ENCODE peak calls at places on chromosomes 7 and 10, in six cellular contexts. W is GM12878, P is GM12891, Q is H1, R is HepG2, B is K562. N is an unnamed sample.

GRCh38 chr7:70700055-70700934 is 431.6 kb upstream of the GALNT17 start:
- DNase-seq in W (no peak), P (no peak), B (no peak), R (no peak), Q (peak; percentile 71), N (no peak)

GRCh38 chr7:47529826-47530555 is 51.9 kb downstream of the TNS3 start:
- DNase-seq in P (no peak), Q (no peak), W (no peak), B (no peak), R (no peak), N (no peak)

GRCh38 chr10:74107391-74107790 is 43.2 kb downstream of the AP3M1 start:
- DNase-seq in W (no peak), B (no peak), P (no peak), R (no peak), Q (no peak), N (no peak)

GRCh38 chr10:33273295-33274002 is 61.0 kb downstream of the NRP1 start:
- DNase-seq in W (no peak), R (peak; percentile 36), Q (no peak), P (no peak), B (no peak), N (no peak)

GRCh38 chr10:70617798-70618568 is 15.4 kb upstream of the PRF1 start:
- DNase-seq in W (no peak), Q (no peak), B (no peak), P (no peak), R (no peak), N (no peak)

GRCh38 chr10:130636303-130636702 is 500.1 kb downstream of the GLRX3 start:
- DNase-seq in B (no peak), W (no peak), Q (no peak), P (no peak), R (no peak), N (no peak)

GRCh38 chr10:129785536-129785981 is 178.5 kb downstream of the EBF3 start:
- DNase-seq in B (no peak), W (no peak), P (no peak), R (no peak), Q (no peak), N (no peak)

GRCh38 chr10:111109506-111110242 is 32.8 kb downstream of the ADRA2A start:
- DNase-seq in B (no peak), P (no peak), R (no peak), W (no peak), Q (no peak), N (no peak)

GRCh38 chr10:78408671-78409472 is 375.2 kb downstream of the RPS24 start:
- DNase-seq in B (no peak), P (no peak), W (no peak), Q (no peak), R (peak; percentile 7), N (no peak)

GRCh38 chr10:133071801-133072595 is 15.7 kb upstream of the ADGRA1 start:
- DNase-seq in W (no peak), B (no peak), Q (no peak), R (no peak), P (no peak), N (no peak)

GRCh38 chr7:112081778-112082177 is 124.4 kb downstream of the DOCK4 start:
- DNase-seq in W (no peak), Q (no peak), P (no peak), B (no peak), R (no peak), N (no peak)

GRCh38 chr7:24854866-24855265 is 97.6 kb upstream of the GSDME start:
- DNase-seq in R (no peak), B (no peak), W (no peak), Q (no peak), P (no peak), N (no peak)

GRCh38 chr10:30491204-30491603 is 57.2 kb downstream of the MAP3K8 start:
- DNase-seq in R (no peak), W (no peak), Q (no peak), P (no peak), B (no peak), N (no peak)

GRCh38 chr7:64509583-64509982 is 53.3 kb downstream of the ZNF680 start:
- DNase-seq in P (no peak), W (no peak), B (no peak), Q (no peak), R (no peak), N (no peak)

GRCh38 chr10:45375716-45376231 is 1.8 kb downstream of the ALOX5 start:
- DNase-seq in Q (no peak), P (no peak), W (no peak), R (no peak), B (no peak), N (no peak)

GRCh38 chr7:156609010-156609877 is 31.3 kb upstream of the RNF32 start:
- DNase-seq in R (peak; percentile 98), W (no peak), Q (no peak), B (peak; percentile 74), P (no peak), N (no peak)

GRCh38 chr10:117537436-117537903 is 5.1 kb upstream of the EMX2 start:
- DNase-seq in Q (no peak), P (peak; percentile 66), B (peak; percentile 73), R (no peak), W (no peak), N (peak; percentile 61)

GRCh38 chr10:77601488-77601887 is 36.1 kb downstream of the KCNMA1 start:
- DNase-seq in W (no peak), R (no peak), B (no peak), P (no peak), Q (no peak), N (no peak)

GRCh38 chr10:89613582-89613981 is 31.5 kb downstream of the PANK1 start:
- DNase-seq in W (no peak), B (no peak), P (no peak), Q (no peak), R (no peak), N (no peak)

GRCh38 chr7:94276797-94277196 is 117.9 kb upstream of the COL1A2 start:
- DNase-seq in Q (no peak), R (no peak), W (no peak), B (no peak), P (no peak), N (no peak)

GRCh38 chr7:70416611-70417010 is 715.3 kb upstream of the GALNT17 start:
- DNase-seq in R (no peak), P (no peak), Q (no peak), B (no peak), W (no peak), N (no peak)

GRCh38 chr10:119025336-119025735 is 4.2 kb upstream of the NANOS1 start:
- DNase-seq in W (no peak), R (peak; percentile 40), P (no peak), B (no peak), Q (no peak), N (no peak)

GRCh38 chr10:119023553-119023868 is 6.0 kb upstream of the NANOS1 start:
- DNase-seq in W (no peak), R (no peak), Q (no peak), B (no peak), P (no peak), N (no peak)

GRCh38 chr10:119024882-119025281 is 4.6 kb upstream of the NANOS1 start:
- DNase-seq in W (no peak), B (no peak), P (no peak), R (no peak), Q (no peak), N (no peak)

GRCh38 chr10:119022846-119023552 is 6.5 kb upstream of the NANOS1 start:
- DNase-seq in W (no peak), Q (no peak), R (no peak), P (no peak), B (no peak), N (no peak)

GRCh38 chr10:119020627-119020946 is 8.9 kb upstream of the NANOS1 start:
- DNase-seq in B (no peak), R (no peak), P (no peak), W (no peak), Q (no peak), N (no peak)
- TF ChIP-seq TAF1 in B (no peak), R (no peak), P (no peak), W (no peak), Q (no peak), N (no peak)

DNA sequence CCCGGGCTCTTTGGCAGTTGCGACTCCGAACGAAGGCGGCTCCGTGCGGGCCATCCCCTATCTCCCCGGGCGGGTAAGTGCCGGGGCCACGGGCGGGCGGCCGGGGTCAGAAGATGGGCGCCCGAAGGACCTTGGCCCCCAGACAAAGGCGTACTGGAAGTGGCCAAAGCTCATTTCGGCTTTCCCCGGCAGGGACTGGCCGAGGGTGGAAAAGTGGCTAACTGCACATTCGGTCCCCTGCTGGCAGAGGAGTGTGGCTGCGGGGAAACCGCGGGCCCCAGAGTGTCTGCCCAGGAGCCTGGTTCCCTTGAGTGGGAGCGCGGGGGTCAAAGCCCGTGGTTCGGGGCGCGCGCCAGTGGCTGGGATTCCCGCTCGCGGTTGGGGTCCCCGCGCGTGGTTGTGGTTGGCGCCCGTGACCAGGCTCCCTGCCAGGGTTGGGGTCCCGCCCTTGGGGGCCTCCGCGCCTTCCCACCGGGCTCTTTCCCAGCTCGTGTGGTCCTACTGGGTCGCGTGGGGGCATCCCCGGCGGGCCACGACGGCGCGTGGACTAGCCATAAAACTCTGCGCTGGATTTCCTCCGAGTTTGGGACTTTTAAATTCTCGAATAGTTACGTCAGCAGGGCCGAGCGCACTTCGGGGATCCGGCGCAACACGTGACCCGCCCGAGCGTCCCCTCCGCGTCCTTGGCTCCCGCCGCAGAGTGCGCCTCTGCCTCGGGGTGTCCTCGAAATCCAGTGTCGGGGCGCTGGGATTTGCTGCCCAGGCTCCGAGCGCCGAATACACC is 124.4 kb downstream of the TACC2 start:
- DNase-seq in B (peak; percentile 13), R (peak; percentile 78), W (no peak), P (peak; percentile 37), Q (no peak), N (no peak)
- TF ChIP-seq POLR2AphosphoS5 in B (no peak), R (peak; percentile 73), W (no peak), P (no peak), Q (no peak), N (no peak)

GRCh38 chr7:32892521-32893224 is 1.1 kb upstream of the KBTBD2 start:
- DNase-seq in B (peak; percentile 46), R (no peak), W (no peak), P (no peak), Q (no peak), N (no peak)
- TF ChIP-seq POLR2A in B (peak; percentile 66), R (peak; percentile 74), W (peak; percentile 71), P (peak; percentile 59), Q (peak; percentile 77), N (peak; percentile 67)

GRCh38 chr7:116150588-116150987 is 59.8 kb upstream of the TES start:
- DNase-seq in Q (no peak), W (no peak), P (peak; percentile 2), B (no peak), R (no peak), N (no peak)

GRCh38 chr7:116153050-116153449 is 57.3 kb upstream of the TES start:
- DNase-seq in Q (no peak), B (no peak), W (no peak), P (no peak), R (no peak), N (no peak)

GRCh38 chr7:116152276-116152675 is 58.1 kb upstream of the TES start:
- DNase-seq in Q (no peak), W (no peak), P (no peak), B (no peak), R (no peak), N (no peak)

GRCh38 chr7:116145245-116145852 is 65.0 kb upstream of the TES start:
- DNase-seq in Q (no peak), B (no peak), W (no peak), R (no peak), P (no peak), N (no peak)

DNA sequence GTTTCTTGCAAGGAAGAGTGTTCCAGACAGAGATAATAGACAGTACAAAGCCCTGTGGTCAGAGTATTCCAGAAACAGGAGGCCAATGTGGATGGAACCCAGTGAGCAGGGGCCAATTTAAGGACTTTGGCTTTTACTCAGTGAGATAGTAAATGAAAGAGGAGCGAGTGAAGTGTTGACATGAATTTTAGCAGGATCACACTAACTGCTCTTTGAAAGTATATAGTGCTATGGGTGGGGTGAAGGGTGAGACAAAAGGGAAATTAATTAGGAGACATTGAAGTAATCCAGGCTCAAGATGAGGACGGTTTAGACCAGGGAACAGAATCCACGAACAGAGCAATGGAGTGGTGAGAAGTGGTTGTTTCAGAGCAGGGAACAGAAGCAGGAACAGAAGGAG is 62.2 kb upstream of the TES start:
- DNase-seq in R (no peak), B (no peak), Q (no peak), W (no peak), P (no peak), N (no peak)
- TF ChIP-seq TAF1 in R (no peak), B (no peak), Q (no peak), W (no peak), P (no peak), N (no peak)